ENCODE peak calls at places on chromosomes 3 and 15, in eight cellular contexts. S is effector memory CD4-positive, alpha-beta T cell; Z is cardiac muscle cell; I is MM.1S; C is psoas muscle; T is right lobe of liver; V is AG04450; B is heart right ventricle. G is an unnamed sample.

GRCh38 chr3:144105542-144105941 is 133.9 kb downstream of the DIPK2A start:
- DNase-seq in S (no peak), Z (no peak), I (no peak), C (no peak), T (no peak), V (no peak), B (no peak), G (no peak)

GRCh38 chr3:42853739-42854302 is 21.9 kb downstream of the CYP8B1 start:
- DNase-seq in S (no peak), Z (no peak), I (no peak), C (no peak), T (no peak), V (no peak), B (no peak), G (no peak)

GRCh38 chr3:13947912-13948311 is 68.0 kb upstream of the WNT7A start:
- DNase-seq in S (no peak), Z (no peak), I (no peak), C (no peak), T (no peak), V (no peak), B (no peak), G (no peak)

GRCh38 chr15:29885183-29885582 is 62.9 kb upstream of the TJP1 start:
- DNase-seq in S (no peak), Z (no peak), I (no peak), C (no peak), T (no peak), V (no peak), B (no peak), G (no peak)

GRCh38 chr3:122668930-122669730 is 11.5 kb upstream of the PARP14 start:
- DNase-seq in S (no peak), Z (peak; percentile 44), I (no peak), C (no peak), T (no peak), V (peak; percentile 32), B (no peak), G (no peak)

GRCh38 chr3:113966172-113966571 is 18.4 kb downstream of the ZDHHC23 start:
- DNase-seq in S (no peak), Z (no peak), I (no peak), C (no peak), T (no peak), V (no peak), B (no peak), G (no peak)

GRCh38 chr15:64893481-64894394 is 18.0 kb upstream of the ANKDD1A start:
- DNase-seq in S (peak; percentile 93), Z (peak; percentile 98), I (peak; percentile 100), C (peak; percentile 95), T (peak; percentile 89), V (peak; percentile 81), B (peak; percentile 97), G (peak; percentile 71)

GRCh38 chr3:45529697-45530096 is 64.9 kb upstream of the LIMD1 start:
- DNase-seq in S (no peak), Z (no peak), I (no peak), C (no peak), T (no peak), V (no peak), B (no peak), G (no peak)

GRCh38 chr3:38117748-38118420 is 19.0 kb downstream of the ACAA1 start:
- DNase-seq in S (peak; percentile 40), Z (peak; percentile 69), I (peak; percentile 43), C (peak; percentile 68), T (peak; percentile 72), V (peak; percentile 10), B (peak; percentile 38), G (peak; percentile 46)

GRCh38 chr15:96121066-96121465 is 209.4 kb upstream of the NR2F2 start:
- DNase-seq in S (no peak), Z (peak; percentile 27), I (no peak), C (no peak), T (no peak), V (no peak), B (no peak), G (no peak)

GRCh38 chr15:90192961-90193786 is 8.0 kb upstream of the SEMA4B start:
- DNase-seq in S (no peak), Z (no peak), I (no peak), C (no peak), T (no peak), V (no peak), B (no peak), G (no peak)

GRCh38 chr15:76930831-76931396 is 635 bp upstream of the RCN2 start:
- DNase-seq in S (no peak), Z (no peak), I (peak; percentile 21), C (no peak), T (no peak), V (no peak), B (no peak), G (no peak)

GRCh38 chr15:76931397-76932089 is at the start of gene RCN2:
- DNase-seq in S (peak; percentile 87), Z (peak; percentile 97), I (peak; percentile 96), C (peak; percentile 97), T (peak; percentile 97), V (peak; percentile 72), B (peak; percentile 95), G (peak; percentile 91)

GRCh38 chr15:76935620-76936019 is 4.1 kb downstream of the RCN2 start:
- DNase-seq in S (no peak), Z (no peak), I (no peak), C (no peak), T (no peak), V (no peak), B (no peak), G (no peak)

GRCh38 chr15:76929011-76929760 is 2.4 kb upstream of the RCN2 start:
- DNase-seq in S (no peak), Z (no peak), I (no peak), C (no peak), T (no peak), V (no peak), B (no peak), G (no peak)

GRCh38 chr15:76932090-76932966 is 779 bp downstream of the RCN2 start:
- DNase-seq in S (no peak), Z (peak; percentile 14), I (peak; percentile 21), C (no peak), T (no peak), V (no peak), B (no peak), G (no peak)
- H3K27ac ChIP-seq in S (peak overlapping the region; percentile 63), Z (peak overlapping the region; percentile 87), I (no peak overlapping the region), C (peak overlapping the region; percentile 81), T (peak overlapping the region; percentile 64), V (no peak overlapping the region), B (no peak overlapping the region), G (peak overlapping the region; percentile 36)

GRCh38 chr3:50592568-50592967 is 19.0 kb downstream of the CISH start:
- DNase-seq in S (no peak), Z (no peak), I (no peak), C (peak; percentile 53), T (peak; percentile 48), V (no peak), B (no peak), G (no peak)
- H3K27ac ChIP-seq in S (peak overlapping the region; percentile 58), Z (no peak overlapping the region), I (no peak overlapping the region), C (peak overlapping the region; percentile 67), T (peak overlapping the region; percentile 60), V (no peak overlapping the region), B (no peak overlapping the region), G (no peak overlapping the region)

DNA sequence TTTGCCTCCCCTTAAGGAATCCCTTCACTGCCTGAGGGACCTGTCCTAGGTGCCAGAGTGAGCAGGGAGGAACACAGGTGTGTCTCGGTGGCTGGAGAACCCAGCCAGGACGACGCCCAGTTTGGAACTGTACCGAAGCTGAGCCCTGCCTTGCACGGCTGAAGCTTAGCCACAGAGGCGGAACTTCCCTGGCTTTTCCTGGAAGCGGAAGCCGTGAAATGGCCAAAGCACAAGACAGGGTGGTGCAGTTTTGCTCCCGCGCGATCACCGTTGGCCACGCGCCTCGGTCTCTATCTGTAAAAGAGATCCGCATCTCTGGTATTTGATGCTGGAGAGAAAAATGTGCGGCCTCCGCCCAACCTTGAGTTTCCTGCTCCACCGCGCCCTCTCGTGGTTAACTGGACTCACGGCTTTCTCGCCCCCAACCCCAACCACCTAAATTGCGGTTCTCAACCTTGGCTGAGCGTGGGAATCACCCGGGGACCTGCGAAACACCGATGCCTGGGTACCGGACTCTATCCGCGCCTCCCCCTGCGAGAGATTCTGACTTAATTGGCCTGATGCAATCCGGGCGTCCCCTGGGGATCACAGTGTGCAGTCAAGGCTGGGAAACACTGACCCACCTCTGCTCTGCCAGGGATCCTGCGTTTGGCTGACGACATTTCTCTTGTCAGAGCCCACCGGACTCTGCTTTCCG is 70.7 kb upstream of the ABHD2 start:
- DNase-seq in S (peak; percentile 60), Z (peak; percentile 87), I (peak; percentile 81), C (peak; percentile 91), T (peak; percentile 61), V (peak; percentile 48), B (peak; percentile 83), G (peak; percentile 37)
- H3K27ac ChIP-seq in S (no peak overlapping the region), Z (peak overlapping the region; percentile 24), I (no peak overlapping the region), C (peak overlapping the region; percentile 62), T (no peak overlapping the region), V (peak overlapping the region; percentile 43), B (peak overlapping the region; percentile 16), G (no peak overlapping the region)

DNA sequence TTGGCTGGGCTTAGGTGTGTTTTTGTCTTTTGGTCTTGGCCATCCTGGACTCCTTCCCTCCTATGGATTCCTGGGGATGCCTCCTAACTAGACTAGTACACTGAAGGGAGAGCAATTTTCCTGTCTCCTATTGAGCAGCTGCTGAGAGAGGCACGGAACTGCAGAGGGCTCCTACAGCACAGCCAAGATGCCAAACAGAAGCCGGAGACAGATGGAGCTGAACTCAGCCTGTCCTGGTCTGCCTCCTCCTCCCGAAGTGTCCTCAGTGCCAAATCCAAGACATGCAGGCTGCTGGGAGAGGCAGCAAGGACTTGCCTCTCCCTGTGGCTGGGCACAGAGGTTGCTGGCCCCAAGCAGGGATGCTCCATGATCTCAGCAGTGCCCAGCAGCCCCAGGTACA is 256.6 kb upstream of the PROK2 start:
- DNase-seq in S (no peak), Z (peak; percentile 34), I (no peak), C (no peak), T (no peak), V (no peak), B (no peak), G (peak; percentile 21)
- H3K27ac ChIP-seq in S (no peak overlapping the region), Z (no peak overlapping the region), I (no peak overlapping the region), C (no peak overlapping the region), T (no peak overlapping the region), V (peak overlapping the region; percentile 21), B (no peak overlapping the region), G (no peak overlapping the region)